ENCODE peak calls at places on chromosome 11, in eight cellular contexts. One of them, this sample, is unnamed.

GRCh38 chr11:8060801-8061554 is 20.0 kb upstream of the TUB start:
- DNase-seq in pons: no peak
- DNase-seq in AG10803: peak
- DNase-seq in kidney tubule cell: no peak
- DNase-seq in activated CD8-positive, alpha-beta memory T cell treated with anti-CD3 and anti-CD28 coated beads for 24 hours: peak
- DNase-seq in GM13977: no peak
- DNase-seq in activated T-helper 1 cell treated with anti-CD3 and anti-CD28 coated beads, Interleukin-12 subunit alpha, Interleukin-12 subunit beta, Interleukin-2, Interleukin-4 antibody, amounts not matched to agents 30 ng/mL and 10 ng/mL and 1 ng/mL, durations not matched to agents 14 hours and 24 hours and 36 hours: no peak
- DNase-seq in T-cell: no peak
- DNase-seq in this sample: no peak

GRCh38 chr11:67504023-67504949 is 877 bp downstream of the PITPNM1 start:
- DNase-seq in activated T-helper 1 cell treated with anti-CD3 and anti-CD28 coated beads, Interleukin-12 subunit alpha, Interleukin-12 subunit beta, Interleukin-2, Interleukin-4 antibody, amounts not matched to agents 30 ng/mL and 10 ng/mL and 1 ng/mL, durations not matched to agents 14 hours and 24 hours and 36 hours: peak
- DNase-seq in pons: no peak
- DNase-seq in T-cell: no peak
- DNase-seq in GM13977: peak
- DNase-seq in activated CD8-positive, alpha-beta memory T cell treated with anti-CD3 and anti-CD28 coated beads for 24 hours: peak
- DNase-seq in kidney tubule cell: peak
- DNase-seq in AG10803: no peak
- DNase-seq in this sample: peak

GRCh38 chr11:45252877-45253276 is 33.3 kb downstream of the SYT13 start:
- DNase-seq in GM13977: no peak
- DNase-seq in T-cell: no peak
- DNase-seq in AG10803: no peak
- DNase-seq in pons: no peak
- DNase-seq in activated CD8-positive, alpha-beta memory T cell treated with anti-CD3 and anti-CD28 coated beads for 24 hours: no peak
- DNase-seq in kidney tubule cell: peak
- DNase-seq in activated T-helper 1 cell treated with anti-CD3 and anti-CD28 coated beads, Interleukin-12 subunit alpha, Interleukin-12 subunit beta, Interleukin-2, Interleukin-4 antibody, amounts not matched to agents 30 ng/mL and 10 ng/mL and 1 ng/mL, durations not matched to agents 14 hours and 24 hours and 36 hours: no peak
- DNase-seq in this sample: no peak

GRCh38 chr11:14041040-14041439 is 78.5 kb downstream of the SPON1 start:
- DNase-seq in pons: no peak
- DNase-seq in activated T-helper 1 cell treated with anti-CD3 and anti-CD28 coated beads, Interleukin-12 subunit alpha, Interleukin-12 subunit beta, Interleukin-2, Interleukin-4 antibody, amounts not matched to agents 30 ng/mL and 10 ng/mL and 1 ng/mL, durations not matched to agents 14 hours and 24 hours and 36 hours: no peak
- DNase-seq in kidney tubule cell: no peak
- DNase-seq in T-cell: no peak
- DNase-seq in GM13977: no peak
- DNase-seq in AG10803: no peak
- DNase-seq in activated CD8-positive, alpha-beta memory T cell treated with anti-CD3 and anti-CD28 coated beads for 24 hours: no peak
- DNase-seq in this sample: no peak

GRCh38 chr11:82771781-82772180 is 38.1 kb upstream of the FAM181B start:
- DNase-seq in kidney tubule cell: peak
- DNase-seq in activated CD8-positive, alpha-beta memory T cell treated with anti-CD3 and anti-CD28 coated beads for 24 hours: no peak
- DNase-seq in GM13977: no peak
- DNase-seq in activated T-helper 1 cell treated with anti-CD3 and anti-CD28 coated beads, Interleukin-12 subunit alpha, Interleukin-12 subunit beta, Interleukin-2, Interleukin-4 antibody, amounts not matched to agents 30 ng/mL and 10 ng/mL and 1 ng/mL, durations not matched to agents 14 hours and 24 hours and 36 hours: no peak
- DNase-seq in AG10803: no peak
- DNase-seq in T-cell: no peak
- DNase-seq in pons: no peak
- DNase-seq in this sample: no peak

GRCh38 chr11:69213964-69214363 is 58.2 kb downstream of the SMIM38 start:
- DNase-seq in kidney tubule cell: no peak
- DNase-seq in GM13977: no peak
- DNase-seq in pons: no peak
- DNase-seq in activated CD8-positive, alpha-beta memory T cell treated with anti-CD3 and anti-CD28 coated beads for 24 hours: peak
- DNase-seq in T-cell: no peak
- DNase-seq in activated T-helper 1 cell treated with anti-CD3 and anti-CD28 coated beads, Interleukin-12 subunit alpha, Interleukin-12 subunit beta, Interleukin-2, Interleukin-4 antibody, amounts not matched to agents 30 ng/mL and 10 ng/mL and 1 ng/mL, durations not matched to agents 14 hours and 24 hours and 36 hours: no peak
- DNase-seq in AG10803: no peak
- DNase-seq in this sample: no peak

GRCh38 chr11:61486004-61486615 is 22.4 kb upstream of the LRRC10B start:
- DNase-seq in GM13977: no peak
- DNase-seq in activated CD8-positive, alpha-beta memory T cell treated with anti-CD3 and anti-CD28 coated beads for 24 hours: no peak
- DNase-seq in kidney tubule cell: no peak
- DNase-seq in T-cell: no peak
- DNase-seq in pons: no peak
- DNase-seq in AG10803: no peak
- DNase-seq in activated T-helper 1 cell treated with anti-CD3 and anti-CD28 coated beads, Interleukin-12 subunit alpha, Interleukin-12 subunit beta, Interleukin-2, Interleukin-4 antibody, amounts not matched to agents 30 ng/mL and 10 ng/mL and 1 ng/mL, durations not matched to agents 14 hours and 24 hours and 36 hours: no peak
- DNase-seq in this sample: no peak

GRCh38 chr11:117950320-117950719 is 21.1 kb upstream of the TMPRSS13 start:
- DNase-seq in activated T-helper 1 cell treated with anti-CD3 and anti-CD28 coated beads, Interleukin-12 subunit alpha, Interleukin-12 subunit beta, Interleukin-2, Interleukin-4 antibody, amounts not matched to agents 30 ng/mL and 10 ng/mL and 1 ng/mL, durations not matched to agents 14 hours and 24 hours and 36 hours: peak
- DNase-seq in T-cell: peak
- DNase-seq in kidney tubule cell: no peak
- DNase-seq in GM13977: peak
- DNase-seq in activated CD8-positive, alpha-beta memory T cell treated with anti-CD3 and anti-CD28 coated beads for 24 hours: peak
- DNase-seq in pons: peak
- DNase-seq in AG10803: no peak
- DNase-seq in this sample: peak

GRCh38 chr11:47980907-47981621 is 705 bp downstream of the PTPRJ start:
- DNase-seq in T-cell: no peak
- DNase-seq in activated CD8-positive, alpha-beta memory T cell treated with anti-CD3 and anti-CD28 coated beads for 24 hours: peak
- DNase-seq in activated T-helper 1 cell treated with anti-CD3 and anti-CD28 coated beads, Interleukin-12 subunit alpha, Interleukin-12 subunit beta, Interleukin-2, Interleukin-4 antibody, amounts not matched to agents 30 ng/mL and 10 ng/mL and 1 ng/mL, durations not matched to agents 14 hours and 24 hours and 36 hours: no peak
- DNase-seq in GM13977: peak
- DNase-seq in pons: no peak
- DNase-seq in AG10803: peak
- DNase-seq in kidney tubule cell: peak
- DNase-seq in this sample: peak

GRCh38 chr11:34252651-34253050 is 105.2 kb downstream of the ABTB2 start:
- DNase-seq in activated CD8-positive, alpha-beta memory T cell treated with anti-CD3 and anti-CD28 coated beads for 24 hours: no peak
- DNase-seq in AG10803: no peak
- DNase-seq in GM13977: no peak
- DNase-seq in T-cell: no peak
- DNase-seq in pons: no peak
- DNase-seq in kidney tubule cell: no peak
- DNase-seq in activated T-helper 1 cell treated with anti-CD3 and anti-CD28 coated beads, Interleukin-12 subunit alpha, Interleukin-12 subunit beta, Interleukin-2, Interleukin-4 antibody, amounts not matched to agents 30 ng/mL and 10 ng/mL and 1 ng/mL, durations not matched to agents 14 hours and 24 hours and 36 hours: no peak
- DNase-seq in this sample: no peak

This sample was measured in activated CD4-positive, alpha-beta T cell treated with anti-CD3 and anti-CD28 coated beads, Interleukin-2, amount 50 U/mL, for 1 hour.